ENCODE peak calls at places on chromosomes 12 and 14, in nine cellular contexts. C is breast epithelium, N is transverse colon, Y is A549, G is tibial nerve, Z is spleen, L is upper lobe of left lung, U is adrenal gland, K is heart left ventricle. E is an unnamed sample.

GRCh38 chr14:54489318-54489683 is 521 bp upstream of the GMFB start:
- DNase-seq in Y (no peak), C (no peak), Z (no peak), N (no peak), K (no peak), G (no peak), L (no peak), U (no peak), E (no peak)

GRCh38 chr14:68807148-68807600 is 14.3 kb upstream of the ZFP36L1 start:
- DNase-seq in L (no peak), Y (peak; percentile 53), K (peak; percentile 49), G (peak; percentile 52), Z (peak; percentile 84), N (no peak), U (no peak), C (peak; percentile 57), E (no peak)

GRCh38 chr14:101072070-101072469 is 168.5 kb upstream of the RTL1 start:
- DNase-seq in Z (no peak), U (no peak), Y (no peak), N (no peak), K (peak; percentile 7), G (no peak), C (no peak), L (no peak), E (no peak)

GRCh38 chr12:104859144-104859543 is 98.9 kb downstream of the SLC41A2 start:
- DNase-seq in K (no peak), U (no peak), Z (no peak), Y (no peak), C (no peak), G (no peak), L (no peak), N (no peak), E (no peak)

GRCh38 chr12:57110189-57111045 is 745 bp downstream of the STAT6 start:
- DNase-seq in C (peak; percentile 71), G (peak; percentile 78), Y (peak; percentile 75), K (peak; percentile 81), N (peak; percentile 82), L (peak; percentile 91), Z (peak; percentile 93), U (peak; percentile 71), E (peak; percentile 90)

GRCh38 chr14:63614964-63615363 is 26.7 kb downstream of the WDR89 start:
- DNase-seq in Z (no peak), G (no peak), L (no peak), C (no peak), U (no peak), N (no peak), K (no peak), Y (no peak), E (no peak)

GRCh38 chr14:96653597-96653996 is 143.6 kb upstream of the VRK1 start:
- DNase-seq in G (no peak), U (no peak), K (no peak), Y (no peak), C (no peak), N (no peak), Z (no peak), L (no peak), E (no peak)

GRCh38 chr12:50542448-50542847 is 37.7 kb downstream of the DIP2B start:
- DNase-seq in Z (no peak), C (no peak), Y (peak; percentile 77), N (no peak), L (no peak), G (no peak), K (no peak), U (no peak), E (no peak)

GRCh38 chr12:68620528-68620927 is 9.8 kb downstream of the RAP1B start:
- DNase-seq in Y (no peak), U (no peak), G (no peak), Z (no peak), L (no peak), K (no peak), C (no peak), N (no peak), E (no peak)

GRCh38 chr14:54651018-54651351 is 84.1 kb downstream of the SAMD4A start:
- DNase-seq in Y (peak; percentile 19), G (no peak), K (no peak), U (no peak), Z (no peak), L (no peak), N (no peak), C (no peak), E (no peak)

GRCh38 chr12:124294686-124295315 is at the start of gene RFLNA:
- DNase-seq in U (no peak), Z (no peak), K (no peak), C (no peak), N (peak; percentile 58), L (peak; percentile 86), Y (no peak), G (no peak), E (no peak)

GRCh38 chr12:87348071-87348470 is 681.1 kb downstream of the C12orf50 start:
- DNase-seq in N (no peak), K (no peak), G (no peak), L (no peak), C (no peak), Z (no peak), U (no peak), Y (peak; percentile 34), E (no peak)

GRCh38 chr14:100158566-100159106 is 809 bp downstream of the DEGS2 start:
- DNase-seq in G (no peak), Z (no peak), L (no peak), Y (no peak), K (no peak), N (no peak), C (no peak), U (no peak), E (no peak)

GRCh38 chr12:23895792-23896218 is 53.7 kb downstream of the SOX5 start:
- DNase-seq in Y (no peak), L (no peak), N (no peak), G (no peak), C (no peak), U (no peak), Z (no peak), K (no peak), E (no peak)

GRCh38 chr14:74257988-74258704 is 18.9 kb downstream of the VSX2 start:
- DNase-seq in C (no peak), Z (no peak), L (peak; percentile 87), U (no peak), Y (no peak), K (no peak), G (no peak), N (no peak), E (no peak)

GRCh38 chr14:74933925-74934435 is 10.9 kb upstream of the RPS6KL1 start:
- DNase-seq in U (no peak), N (no peak), L (no peak), Y (no peak), C (no peak), G (no peak), Z (peak; percentile 45), K (no peak), E (no peak)

GRCh38 chr12:132114667-132115066 is 29.5 kb downstream of the DDX51 start:
- DNase-seq in G (no peak), Z (no peak), Y (no peak), N (no peak), K (no peak), L (no peak), U (no peak), C (no peak), E (no peak)

DNA sequence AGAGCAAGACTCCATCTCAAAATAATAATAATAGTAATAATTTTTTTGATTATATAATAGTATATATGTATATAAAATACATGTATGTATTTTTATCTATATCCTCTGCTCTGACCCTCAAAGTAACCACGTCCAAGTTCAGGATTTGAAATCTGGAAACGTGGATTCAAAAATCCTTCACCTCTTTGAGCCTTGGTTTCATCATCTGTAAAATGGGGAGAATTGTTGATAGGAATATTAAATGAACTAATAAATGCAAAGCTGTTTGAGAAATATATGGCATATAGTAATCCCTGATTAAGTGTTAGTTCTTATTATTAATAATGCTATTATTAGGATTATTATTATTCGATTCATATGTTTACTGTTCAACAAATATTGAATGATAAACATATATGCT is 2.6 kb downstream of the P2RX7 start:
- DNase-seq in N (no peak), C (no peak), Y (no peak), U (no peak), G (no peak), K (no peak), L (no peak), Z (no peak), E (no peak)
- H3K4me3 ChIP-seq in N (no peak overlapping the region), C (no peak overlapping the region), Y (no peak overlapping the region), U (no peak overlapping the region), G (no peak overlapping the region), K (no peak overlapping the region), L (no peak overlapping the region), Z (no peak overlapping the region), E (no peak overlapping the region)

DNA sequence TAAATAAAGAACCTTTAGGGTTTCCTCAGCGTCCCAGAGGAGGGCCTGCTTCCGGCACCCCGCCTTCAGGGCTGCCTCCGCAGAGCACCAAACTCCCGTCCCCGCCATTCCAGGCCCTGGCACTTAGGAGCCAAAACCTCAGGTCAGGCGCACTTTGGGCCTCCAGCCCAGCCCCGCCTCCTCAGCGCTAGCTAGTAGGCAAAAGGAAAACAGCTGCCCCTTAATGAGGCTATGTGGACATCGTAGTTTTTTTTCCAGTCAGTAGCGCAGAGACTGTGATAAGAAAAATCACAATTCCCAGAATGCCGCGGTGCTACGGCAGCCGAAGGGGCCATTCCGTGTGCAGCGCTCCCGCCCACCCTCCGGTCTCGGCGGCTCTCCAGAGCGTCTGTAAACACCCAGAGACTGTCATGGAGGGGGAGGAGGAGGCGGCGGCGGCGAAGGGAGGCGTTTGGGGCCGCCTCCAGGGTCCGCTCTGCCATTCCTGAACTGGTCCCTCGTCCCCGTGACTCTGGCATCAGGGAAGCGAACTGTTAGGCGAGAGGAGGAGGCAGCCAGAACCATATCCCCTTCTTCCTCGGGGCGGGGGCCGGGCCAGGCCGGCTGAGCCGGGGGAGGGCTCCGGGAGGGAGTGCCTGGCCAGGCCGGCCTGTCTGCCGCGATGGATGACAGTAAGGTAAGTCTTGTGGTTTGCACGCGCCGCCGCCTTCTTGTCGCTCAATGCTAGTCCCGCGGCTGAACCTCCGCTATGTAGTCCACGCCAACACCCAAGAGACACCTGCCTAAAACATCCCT is at the start of gene CREBL2:
- DNase-seq in G (peak; percentile 90), Y (peak; percentile 97), N (peak; percentile 93), Z (peak; percentile 95), L (peak; percentile 96), U (peak; percentile 93), C (peak; percentile 94), K (peak; percentile 94), E (peak; percentile 97)
- TF ChIP-seq POLR2A in G (peak; percentile 74), Y (peak; percentile 41), N (peak; percentile 88), Z (peak; percentile 72), L (peak; percentile 67), U (peak; percentile 93), C (peak; percentile 56), K (no peak), E (no peak)

DNA sequence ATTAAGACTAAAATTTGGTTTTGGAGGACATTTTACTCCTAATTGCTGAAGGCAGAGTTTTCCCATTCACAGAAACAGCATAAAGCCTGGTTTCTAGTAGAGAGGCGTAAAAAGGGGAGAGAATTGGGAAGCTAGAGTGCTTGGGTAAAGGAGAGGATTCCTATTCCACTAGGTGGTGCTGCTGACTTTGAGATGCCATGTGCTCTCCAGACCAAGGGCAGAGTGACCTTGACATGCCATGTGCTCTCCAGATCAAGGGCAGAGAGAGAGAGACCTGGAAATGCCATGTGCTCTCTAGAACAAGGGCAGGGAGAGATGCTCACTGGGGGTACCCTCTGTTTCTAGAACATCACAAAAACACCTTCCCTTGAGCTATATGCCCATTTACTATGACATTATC is 176.2 kb upstream of the PDZRN4 start:
- DNase-seq in Z (no peak), K (no peak), L (no peak), C (no peak), N (no peak), U (no peak), Y (peak; percentile 16), G (no peak), E (no peak)
- TF ChIP-seq CTCF in Z (no peak), K (no peak), L (no peak), C (no peak), N (no peak), U (no peak), Y (no peak), G (no peak), E (peak; percentile 6)

GRCh38 chr14:58846682-58847465 is 209.1 kb downstream of the DACT1 start:
- DNase-seq in L (no peak), C (no peak), N (no peak), K (no peak), U (no peak), Z (no peak), Y (no peak), G (no peak), E (no peak)
- H3K4me3 ChIP-seq in L (no peak overlapping the region), C (no peak overlapping the region), N (no peak overlapping the region), K (no peak overlapping the region), U (no peak overlapping the region), Z (no peak overlapping the region), Y (no peak overlapping the region), G (no peak overlapping the region), E (no peak overlapping the region)